ENCODE peak calls at places on chromosomes 5 and 9, in ten cellular contexts. One of them, this sample, is unnamed.

GRCh38 chr9:79616971-79617370 is 45.2 kb downstream of the TLE4 start:
- DNase-seq in epithelial cell of esophagus: no peak
- DNase-seq in astrocyte: no peak
- DNase-seq in activated CD4-positive, alpha-beta T cell treated with anti-CD3 and anti-CD28 coated beads, Interleukin-2, amount 50 U/mL, for 1 hour: no peak
- DNase-seq in mesenchymal stem cell: no peak
- DNase-seq in ELR: no peak
- DNase-seq in KBM-7: no peak
- DNase-seq in GM10248: no peak
- DNase-seq in stimulated activated CD8-positive, alpha-beta memory T cell treated with anti-CD3 and anti-CD28 coated beads, Interleukin-15, amount 100 ng/mL, for 4 hours: no peak
- DNase-seq in breast epithelium: no peak
- DNase-seq in this sample: no peak

GRCh38 chr5:69531010-69531785 is 28.8 kb upstream of the GTF2H2C start:
- DNase-seq in GM10248: no peak
- DNase-seq in activated CD4-positive, alpha-beta T cell treated with anti-CD3 and anti-CD28 coated beads, Interleukin-2, amount 50 U/mL, for 1 hour: no peak
- DNase-seq in astrocyte: no peak
- DNase-seq in ELR: no peak
- DNase-seq in mesenchymal stem cell: no peak
- DNase-seq in epithelial cell of esophagus: no peak
- DNase-seq in KBM-7: peak
- DNase-seq in breast epithelium: no peak
- DNase-seq in stimulated activated CD8-positive, alpha-beta memory T cell treated with anti-CD3 and anti-CD28 coated beads, Interleukin-15, amount 100 ng/mL, for 4 hours: no peak
- DNase-seq in this sample: no peak

GRCh38 chr5:1210832-1211251 is 9.4 kb downstream of the SLC6A19 start:
- DNase-seq in mesenchymal stem cell: no peak
- DNase-seq in epithelial cell of esophagus: no peak
- DNase-seq in breast epithelium: no peak
- DNase-seq in activated CD4-positive, alpha-beta T cell treated with anti-CD3 and anti-CD28 coated beads, Interleukin-2, amount 50 U/mL, for 1 hour: no peak
- DNase-seq in GM10248: no peak
- DNase-seq in astrocyte: no peak
- DNase-seq in stimulated activated CD8-positive, alpha-beta memory T cell treated with anti-CD3 and anti-CD28 coated beads, Interleukin-15, amount 100 ng/mL, for 4 hours: no peak
- DNase-seq in ELR: no peak
- DNase-seq in KBM-7: no peak
- DNase-seq in this sample: no peak

GRCh38 chr5:59100875-59101274 is 518.0 kb downstream of the RAB3C start:
- DNase-seq in stimulated activated CD8-positive, alpha-beta memory T cell treated with anti-CD3 and anti-CD28 coated beads, Interleukin-15, amount 100 ng/mL, for 4 hours: no peak
- DNase-seq in ELR: no peak
- DNase-seq in epithelial cell of esophagus: no peak
- DNase-seq in KBM-7: no peak
- DNase-seq in mesenchymal stem cell: no peak
- DNase-seq in GM10248: no peak
- DNase-seq in astrocyte: no peak
- DNase-seq in breast epithelium: no peak
- DNase-seq in activated CD4-positive, alpha-beta T cell treated with anti-CD3 and anti-CD28 coated beads, Interleukin-2, amount 50 U/mL, for 1 hour: no peak
- DNase-seq in this sample: no peak

GRCh38 chr5:170597109-170597741 is 93.4 kb downstream of the KCNIP1 start:
- DNase-seq in stimulated activated CD8-positive, alpha-beta memory T cell treated with anti-CD3 and anti-CD28 coated beads, Interleukin-15, amount 100 ng/mL, for 4 hours: no peak
- DNase-seq in astrocyte: peak
- DNase-seq in activated CD4-positive, alpha-beta T cell treated with anti-CD3 and anti-CD28 coated beads, Interleukin-2, amount 50 U/mL, for 1 hour: no peak
- DNase-seq in ELR: peak
- DNase-seq in KBM-7: no peak
- DNase-seq in mesenchymal stem cell: peak
- DNase-seq in epithelial cell of esophagus: peak
- DNase-seq in GM10248: no peak
- DNase-seq in breast epithelium: no peak
- DNase-seq in this sample: no peak

GRCh38 chr9:130140701-130141100 is 31.5 kb upstream of the NCS1 start:
- DNase-seq in GM10248: no peak
- DNase-seq in ELR: no peak
- DNase-seq in breast epithelium: no peak
- DNase-seq in astrocyte: no peak
- DNase-seq in epithelial cell of esophagus: no peak
- DNase-seq in KBM-7: peak
- DNase-seq in activated CD4-positive, alpha-beta T cell treated with anti-CD3 and anti-CD28 coated beads, Interleukin-2, amount 50 U/mL, for 1 hour: no peak
- DNase-seq in mesenchymal stem cell: no peak
- DNase-seq in stimulated activated CD8-positive, alpha-beta memory T cell treated with anti-CD3 and anti-CD28 coated beads, Interleukin-15, amount 100 ng/mL, for 4 hours: peak
- DNase-seq in this sample: no peak

GRCh38 chr5:111075520-111075919 is 4.0 kb downstream of the TSLP start:
- DNase-seq in GM10248: no peak
- DNase-seq in activated CD4-positive, alpha-beta T cell treated with anti-CD3 and anti-CD28 coated beads, Interleukin-2, amount 50 U/mL, for 1 hour: no peak
- DNase-seq in stimulated activated CD8-positive, alpha-beta memory T cell treated with anti-CD3 and anti-CD28 coated beads, Interleukin-15, amount 100 ng/mL, for 4 hours: no peak
- DNase-seq in mesenchymal stem cell: peak
- DNase-seq in astrocyte: peak
- DNase-seq in ELR: peak
- DNase-seq in KBM-7: no peak
- DNase-seq in breast epithelium: no peak
- DNase-seq in epithelial cell of esophagus: peak
- DNase-seq in this sample: no peak

GRCh38 chr9:114309096-114309495 is 13.8 kb upstream of the ORM1 start:
- DNase-seq in breast epithelium: no peak
- DNase-seq in KBM-7: no peak
- DNase-seq in epithelial cell of esophagus: no peak
- DNase-seq in ELR: no peak
- DNase-seq in mesenchymal stem cell: no peak
- DNase-seq in stimulated activated CD8-positive, alpha-beta memory T cell treated with anti-CD3 and anti-CD28 coated beads, Interleukin-15, amount 100 ng/mL, for 4 hours: no peak
- DNase-seq in GM10248: no peak
- DNase-seq in astrocyte: no peak
- DNase-seq in activated CD4-positive, alpha-beta T cell treated with anti-CD3 and anti-CD28 coated beads, Interleukin-2, amount 50 U/mL, for 1 hour: no peak
- DNase-seq in this sample: no peak

GRCh38 chr9:27787941-27788340 is 214.7 kb upstream of the C9orf72 start:
- DNase-seq in epithelial cell of esophagus: peak
- DNase-seq in activated CD4-positive, alpha-beta T cell treated with anti-CD3 and anti-CD28 coated beads, Interleukin-2, amount 50 U/mL, for 1 hour: no peak
- DNase-seq in breast epithelium: no peak
- DNase-seq in stimulated activated CD8-positive, alpha-beta memory T cell treated with anti-CD3 and anti-CD28 coated beads, Interleukin-15, amount 100 ng/mL, for 4 hours: no peak
- DNase-seq in KBM-7: peak
- DNase-seq in GM10248: no peak
- DNase-seq in astrocyte: no peak
- DNase-seq in mesenchymal stem cell: no peak
- DNase-seq in ELR: no peak
- DNase-seq in this sample: no peak

GRCh38 chr5:33936004-33936380 is 194 bp upstream of the RXFP3 start:
- DNase-seq in astrocyte: peak
- DNase-seq in GM10248: peak
- DNase-seq in breast epithelium: no peak
- DNase-seq in mesenchymal stem cell: peak
- DNase-seq in ELR: peak
- DNase-seq in stimulated activated CD8-positive, alpha-beta memory T cell treated with anti-CD3 and anti-CD28 coated beads, Interleukin-15, amount 100 ng/mL, for 4 hours: no peak
- DNase-seq in KBM-7: peak
- DNase-seq in epithelial cell of esophagus: peak
- DNase-seq in activated CD4-positive, alpha-beta T cell treated with anti-CD3 and anti-CD28 coated beads, Interleukin-2, amount 50 U/mL, for 1 hour: peak
- DNase-seq in this sample: no peak

GRCh38 chr9:90919883-90920282 is 118.3 kb downstream of the SYK start:
- DNase-seq in stimulated activated CD8-positive, alpha-beta memory T cell treated with anti-CD3 and anti-CD28 coated beads, Interleukin-15, amount 100 ng/mL, for 4 hours: no peak
- DNase-seq in activated CD4-positive, alpha-beta T cell treated with anti-CD3 and anti-CD28 coated beads, Interleukin-2, amount 50 U/mL, for 1 hour: no peak
- DNase-seq in KBM-7: no peak
- DNase-seq in ELR: no peak
- DNase-seq in GM10248: no peak
- DNase-seq in mesenchymal stem cell: no peak
- DNase-seq in breast epithelium: peak
- DNase-seq in astrocyte: no peak
- DNase-seq in epithelial cell of esophagus: no peak
- DNase-seq in this sample: no peak

GRCh38 chr5:147666419-147666818 is 116.1 kb downstream of the JAKMIP2 start:
- DNase-seq in breast epithelium: no peak
- DNase-seq in astrocyte: no peak
- DNase-seq in mesenchymal stem cell: no peak
- DNase-seq in ELR: no peak
- DNase-seq in stimulated activated CD8-positive, alpha-beta memory T cell treated with anti-CD3 and anti-CD28 coated beads, Interleukin-15, amount 100 ng/mL, for 4 hours: no peak
- DNase-seq in GM10248: no peak
- DNase-seq in KBM-7: no peak
- DNase-seq in activated CD4-positive, alpha-beta T cell treated with anti-CD3 and anti-CD28 coated beads, Interleukin-2, amount 50 U/mL, for 1 hour: no peak
- DNase-seq in epithelial cell of esophagus: no peak
- DNase-seq in this sample: no peak

GRCh38 chr5:32230356-32231099 is 56.4 kb upstream of the GOLPH3 start:
- DNase-seq in GM10248: no peak
- DNase-seq in activated CD4-positive, alpha-beta T cell treated with anti-CD3 and anti-CD28 coated beads, Interleukin-2, amount 50 U/mL, for 1 hour: no peak
- DNase-seq in mesenchymal stem cell: no peak
- DNase-seq in epithelial cell of esophagus: no peak
- DNase-seq in stimulated activated CD8-positive, alpha-beta memory T cell treated with anti-CD3 and anti-CD28 coated beads, Interleukin-15, amount 100 ng/mL, for 4 hours: no peak
- DNase-seq in ELR: no peak
- DNase-seq in breast epithelium: no peak
- DNase-seq in astrocyte: no peak
- DNase-seq in KBM-7: peak
- DNase-seq in this sample: no peak

GRCh38 chr5:32312194-32312681 is 501 bp downstream of the MTMR12 start:
- DNase-seq in stimulated activated CD8-positive, alpha-beta memory T cell treated with anti-CD3 and anti-CD28 coated beads, Interleukin-15, amount 100 ng/mL, for 4 hours: peak
- DNase-seq in mesenchymal stem cell: peak
- DNase-seq in KBM-7: peak
- DNase-seq in astrocyte: peak
- DNase-seq in breast epithelium: peak
- DNase-seq in GM10248: peak
- DNase-seq in ELR: peak
- DNase-seq in activated CD4-positive, alpha-beta T cell treated with anti-CD3 and anti-CD28 coated beads, Interleukin-2, amount 50 U/mL, for 1 hour: peak
- DNase-seq in epithelial cell of esophagus: peak
- DNase-seq in this sample: no peak

GRCh38 chr5:79513519-79514390 is at the start of gene HOMER1:
- DNase-seq in breast epithelium: peak
- DNase-seq in KBM-7: peak
- DNase-seq in GM10248: peak
- DNase-seq in stimulated activated CD8-positive, alpha-beta memory T cell treated with anti-CD3 and anti-CD28 coated beads, Interleukin-15, amount 100 ng/mL, for 4 hours: peak
- DNase-seq in activated CD4-positive, alpha-beta T cell treated with anti-CD3 and anti-CD28 coated beads, Interleukin-2, amount 50 U/mL, for 1 hour: peak
- DNase-seq in epithelial cell of esophagus: peak
- DNase-seq in astrocyte: peak
- DNase-seq in ELR: peak
- DNase-seq in mesenchymal stem cell: peak
- DNase-seq in this sample: no peak

GRCh38 chr5:56463944-56464571 is 230.9 kb upstream of the ANKRD55 start:
- DNase-seq in activated CD4-positive, alpha-beta T cell treated with anti-CD3 and anti-CD28 coated beads, Interleukin-2, amount 50 U/mL, for 1 hour: no peak
- DNase-seq in mesenchymal stem cell: no peak
- DNase-seq in epithelial cell of esophagus: no peak
- DNase-seq in astrocyte: no peak
- DNase-seq in ELR: no peak
- DNase-seq in KBM-7: no peak
- DNase-seq in breast epithelium: no peak
- DNase-seq in GM10248: no peak
- DNase-seq in stimulated activated CD8-positive, alpha-beta memory T cell treated with anti-CD3 and anti-CD28 coated beads, Interleukin-15, amount 100 ng/mL, for 4 hours: no peak
- DNase-seq in this sample: no peak

GRCh38 chr5:68285857-68286611 is 70.5 kb downstream of the PIK3R1 start:
- DNase-seq in astrocyte: peak
- DNase-seq in breast epithelium: no peak
- DNase-seq in mesenchymal stem cell: peak
- DNase-seq in KBM-7: peak
- DNase-seq in ELR: peak
- DNase-seq in epithelial cell of esophagus: peak
- DNase-seq in GM10248: no peak
- DNase-seq in stimulated activated CD8-positive, alpha-beta memory T cell treated with anti-CD3 and anti-CD28 coated beads, Interleukin-15, amount 100 ng/mL, for 4 hours: no peak
- DNase-seq in activated CD4-positive, alpha-beta T cell treated with anti-CD3 and anti-CD28 coated beads, Interleukin-2, amount 50 U/mL, for 1 hour: no peak
- DNase-seq in this sample: peak

GRCh38 chr9:76576344-76576743 is 117.4 kb downstream of the GCNT1 start:
- DNase-seq in GM10248: peak
- DNase-seq in ELR: peak
- DNase-seq in epithelial cell of esophagus: peak
- DNase-seq in activated CD4-positive, alpha-beta T cell treated with anti-CD3 and anti-CD28 coated beads, Interleukin-2, amount 50 U/mL, for 1 hour: peak
- DNase-seq in KBM-7: peak
- DNase-seq in stimulated activated CD8-positive, alpha-beta memory T cell treated with anti-CD3 and anti-CD28 coated beads, Interleukin-15, amount 100 ng/mL, for 4 hours: peak
- DNase-seq in mesenchymal stem cell: peak
- DNase-seq in astrocyte: peak
- DNase-seq in breast epithelium: no peak
- DNase-seq in this sample: peak

GRCh38 chr5:1555011-1555807 is 31.4 kb upstream of the LPCAT1 start:
- DNase-seq in stimulated activated CD8-positive, alpha-beta memory T cell treated with anti-CD3 and anti-CD28 coated beads, Interleukin-15, amount 100 ng/mL, for 4 hours: no peak
- DNase-seq in ELR: peak
- DNase-seq in epithelial cell of esophagus: peak
- DNase-seq in breast epithelium: peak
- DNase-seq in activated CD4-positive, alpha-beta T cell treated with anti-CD3 and anti-CD28 coated beads, Interleukin-2, amount 50 U/mL, for 1 hour: no peak
- DNase-seq in KBM-7: no peak
- DNase-seq in astrocyte: peak
- DNase-seq in GM10248: peak
- DNase-seq in mesenchymal stem cell: peak
- DNase-seq in this sample: no peak

GRCh38 chr5:169682026-169682425 is 45.0 kb downstream of the DOCK2 start:
- DNase-seq in activated CD4-positive, alpha-beta T cell treated with anti-CD3 and anti-CD28 coated beads, Interleukin-2, amount 50 U/mL, for 1 hour: no peak
- DNase-seq in mesenchymal stem cell: no peak
- DNase-seq in breast epithelium: no peak
- DNase-seq in ELR: no peak
- DNase-seq in KBM-7: no peak
- DNase-seq in epithelial cell of esophagus: no peak
- DNase-seq in GM10248: no peak
- DNase-seq in stimulated activated CD8-positive, alpha-beta memory T cell treated with anti-CD3 and anti-CD28 coated beads, Interleukin-15, amount 100 ng/mL, for 4 hours: no peak
- DNase-seq in astrocyte: no peak
- DNase-seq in this sample: no peak

GRCh38 chr5:178385472-178385853 is 152.9 kb upstream of the PHYKPL start:
- DNase-seq in stimulated activated CD8-positive, alpha-beta memory T cell treated with anti-CD3 and anti-CD28 coated beads, Interleukin-15, amount 100 ng/mL, for 4 hours: no peak
- DNase-seq in KBM-7: no peak
- DNase-seq in activated CD4-positive, alpha-beta T cell treated with anti-CD3 and anti-CD28 coated beads, Interleukin-2, amount 50 U/mL, for 1 hour: no peak
- DNase-seq in astrocyte: no peak
- DNase-seq in breast epithelium: no peak
- DNase-seq in GM10248: no peak
- DNase-seq in mesenchymal stem cell: no peak
- DNase-seq in ELR: no peak
- DNase-seq in epithelial cell of esophagus: no peak
- DNase-seq in this sample: no peak

GRCh38 chr5:90111354-90112070 is 298.0 kb downstream of the CETN3 start:
- DNase-seq in stimulated activated CD8-positive, alpha-beta memory T cell treated with anti-CD3 and anti-CD28 coated beads, Interleukin-15, amount 100 ng/mL, for 4 hours: no peak
- DNase-seq in breast epithelium: no peak
- DNase-seq in activated CD4-positive, alpha-beta T cell treated with anti-CD3 and anti-CD28 coated beads, Interleukin-2, amount 50 U/mL, for 1 hour: no peak
- DNase-seq in KBM-7: no peak
- DNase-seq in epithelial cell of esophagus: peak
- DNase-seq in GM10248: no peak
- DNase-seq in ELR: no peak
- DNase-seq in astrocyte: peak
- DNase-seq in mesenchymal stem cell: no peak
- DNase-seq in this sample: no peak

GRCh38 chr9:137441289-137441934 is at the start of gene ENTPD8:
- DNase-seq in mesenchymal stem cell: no peak
- DNase-seq in breast epithelium: no peak
- DNase-seq in ELR: peak
- DNase-seq in epithelial cell of esophagus: peak
- DNase-seq in activated CD4-positive, alpha-beta T cell treated with anti-CD3 and anti-CD28 coated beads, Interleukin-2, amount 50 U/mL, for 1 hour: no peak
- DNase-seq in GM10248: peak
- DNase-seq in KBM-7: no peak
- DNase-seq in astrocyte: no peak
- DNase-seq in stimulated activated CD8-positive, alpha-beta memory T cell treated with anti-CD3 and anti-CD28 coated beads, Interleukin-15, amount 100 ng/mL, for 4 hours: no peak
- DNase-seq in this sample: no peak

GRCh38 chr5:21642321-21642720 is 1210.8 kb downstream of the CDH12 start:
- DNase-seq in mesenchymal stem cell: no peak
- DNase-seq in activated CD4-positive, alpha-beta T cell treated with anti-CD3 and anti-CD28 coated beads, Interleukin-2, amount 50 U/mL, for 1 hour: no peak
- DNase-seq in astrocyte: no peak
- DNase-seq in epithelial cell of esophagus: no peak
- DNase-seq in breast epithelium: no peak
- DNase-seq in KBM-7: no peak
- DNase-seq in ELR: no peak
- DNase-seq in stimulated activated CD8-positive, alpha-beta memory T cell treated with anti-CD3 and anti-CD28 coated beads, Interleukin-15, amount 100 ng/mL, for 4 hours: no peak
- DNase-seq in GM10248: no peak
- DNase-seq in this sample: no peak

GRCh38 chr5:132759114-132760042 is 12.2 kb downstream of the CCNI2 start:
- DNase-seq in GM10248: no peak
- DNase-seq in stimulated activated CD8-positive, alpha-beta memory T cell treated with anti-CD3 and anti-CD28 coated beads, Interleukin-15, amount 100 ng/mL, for 4 hours: no peak
- DNase-seq in astrocyte: no peak
- DNase-seq in epithelial cell of esophagus: peak
- DNase-seq in breast epithelium: peak
- DNase-seq in ELR: no peak
- DNase-seq in mesenchymal stem cell: no peak
- DNase-seq in activated CD4-positive, alpha-beta T cell treated with anti-CD3 and anti-CD28 coated beads, Interleukin-2, amount 50 U/mL, for 1 hour: no peak
- DNase-seq in KBM-7: no peak
- DNase-seq in this sample: no peak

GRCh38 chr5:33343661-33344327 is 97.0 kb upstream of the TARS1 start:
- DNase-seq in epithelial cell of esophagus: peak
- DNase-seq in activated CD4-positive, alpha-beta T cell treated with anti-CD3 and anti-CD28 coated beads, Interleukin-2, amount 50 U/mL, for 1 hour: no peak
- DNase-seq in astrocyte: peak
- DNase-seq in ELR: peak
- DNase-seq in stimulated activated CD8-positive, alpha-beta memory T cell treated with anti-CD3 and anti-CD28 coated beads, Interleukin-15, amount 100 ng/mL, for 4 hours: no peak
- DNase-seq in KBM-7: no peak
- DNase-seq in mesenchymal stem cell: peak
- DNase-seq in breast epithelium: no peak
- DNase-seq in GM10248: no peak
- DNase-seq in this sample: no peak

GRCh38 chr9:127563579-127563978 is 48.5 kb upstream of the STXBP1 start:
- DNase-seq in epithelial cell of esophagus: no peak
- DNase-seq in astrocyte: no peak
- DNase-seq in mesenchymal stem cell: no peak
- DNase-seq in activated CD4-positive, alpha-beta T cell treated with anti-CD3 and anti-CD28 coated beads, Interleukin-2, amount 50 U/mL, for 1 hour: no peak
- DNase-seq in stimulated activated CD8-positive, alpha-beta memory T cell treated with anti-CD3 and anti-CD28 coated beads, Interleukin-15, amount 100 ng/mL, for 4 hours: no peak
- DNase-seq in breast epithelium: no peak
- DNase-seq in GM10248: no peak
- DNase-seq in KBM-7: no peak
- DNase-seq in ELR: no peak
- DNase-seq in this sample: no peak

GRCh38 chr9:108783318-108784127 is 72.3 kb downstream of the ACTL7B start:
- DNase-seq in stimulated activated CD8-positive, alpha-beta memory T cell treated with anti-CD3 and anti-CD28 coated beads, Interleukin-15, amount 100 ng/mL, for 4 hours: no peak
- DNase-seq in epithelial cell of esophagus: no peak
- DNase-seq in ELR: no peak
- DNase-seq in activated CD4-positive, alpha-beta T cell treated with anti-CD3 and anti-CD28 coated beads, Interleukin-2, amount 50 U/mL, for 1 hour: no peak
- DNase-seq in GM10248: no peak
- DNase-seq in breast epithelium: no peak
- DNase-seq in KBM-7: no peak
- DNase-seq in astrocyte: no peak
- DNase-seq in mesenchymal stem cell: no peak
- DNase-seq in this sample: no peak

This sample was measured in AML-193.